ENCODE peak calls at places on chromosomes 3 and 15, in nine cellular contexts. One of them, this sample, is unnamed.

GRCh38 chr15:40032125-40032839 is 6.7 kb downstream of the SRP14 start:
- DNase-seq in ascending aorta: no peak
- DNase-seq in transverse colon: no peak
- DNase-seq in sigmoid colon: no peak
- DNase-seq in upper lobe of right lung: no peak
- DNase-seq in HepG2: no peak
- DNase-seq in endodermal cell: no peak
- DNase-seq in astrocyte: no peak
- DNase-seq in uterus: no peak
- DNase-seq in this sample: no peak

GRCh38 chr15:72034859-72035650 is 82.9 kb downstream of the MYO9A start:
- DNase-seq in astrocyte: no peak
- DNase-seq in sigmoid colon: no peak
- DNase-seq in endodermal cell: no peak
- DNase-seq in upper lobe of right lung: no peak
- DNase-seq in uterus: no peak
- DNase-seq in ascending aorta: no peak
- DNase-seq in HepG2: no peak
- DNase-seq in transverse colon: no peak
- DNase-seq in this sample: no peak

GRCh38 chr3:123069021-123069381 is 2.2 kb downstream of the PDIA5 start:
- DNase-seq in endodermal cell: peak; percentile 54
- DNase-seq in HepG2: peak; percentile 26
- DNase-seq in astrocyte: no peak
- DNase-seq in sigmoid colon: no peak
- DNase-seq in transverse colon: no peak
- DNase-seq in uterus: no peak
- DNase-seq in ascending aorta: no peak
- DNase-seq in upper lobe of right lung: no peak
- DNase-seq in this sample: no peak

GRCh38 chr15:71333839-71334238 is 218.6 kb downstream of the THSD4 start:
- DNase-seq in upper lobe of right lung: no peak
- DNase-seq in uterus: no peak
- DNase-seq in endodermal cell: no peak
- DNase-seq in sigmoid colon: no peak
- DNase-seq in HepG2: no peak
- DNase-seq in astrocyte: peak; percentile 73
- DNase-seq in transverse colon: no peak
- DNase-seq in ascending aorta: no peak
- DNase-seq in this sample: no peak

GRCh38 chr3:53772562-53773329 is 73.5 kb downstream of the CHDH start:
- DNase-seq in endodermal cell: peak; percentile 47
- DNase-seq in upper lobe of right lung: no peak
- DNase-seq in sigmoid colon: no peak
- DNase-seq in transverse colon: no peak
- DNase-seq in HepG2: no peak
- DNase-seq in ascending aorta: no peak
- DNase-seq in uterus: no peak
- DNase-seq in astrocyte: peak; percentile 36
- DNase-seq in this sample: no peak

GRCh38 chr15:79091204-79091867 is 756 bp upstream of the RASGRF1 start:
- DNase-seq in sigmoid colon: no peak
- DNase-seq in upper lobe of right lung: peak; percentile 40
- DNase-seq in HepG2: no peak
- DNase-seq in transverse colon: no peak
- DNase-seq in endodermal cell: peak; percentile 62
- DNase-seq in ascending aorta: peak; percentile 40
- DNase-seq in astrocyte: no peak
- DNase-seq in uterus: no peak
- DNase-seq in this sample: peak; percentile 61

GRCh38 chr3:126149256-126149902 is 31.0 kb downstream of the ALDH1L1 start:
- DNase-seq in astrocyte: no peak
- DNase-seq in sigmoid colon: peak; percentile 53
- DNase-seq in HepG2: no peak
- DNase-seq in ascending aorta: no peak
- DNase-seq in uterus: peak; percentile 9
- DNase-seq in upper lobe of right lung: no peak
- DNase-seq in endodermal cell: peak; percentile 29
- DNase-seq in transverse colon: no peak
- DNase-seq in this sample: no peak

GRCh38 chr3:189210251-189210770 is 38.5 kb downstream of the TPRG1 start:
- DNase-seq in ascending aorta: no peak
- DNase-seq in uterus: no peak
- DNase-seq in endodermal cell: no peak
- DNase-seq in astrocyte: no peak
- DNase-seq in HepG2: no peak
- DNase-seq in upper lobe of right lung: no peak
- DNase-seq in sigmoid colon: no peak
- DNase-seq in transverse colon: no peak
- DNase-seq in this sample: no peak

GRCh38 chr3:144272715-144273114 is 301.1 kb downstream of the DIPK2A start:
- DNase-seq in ascending aorta: no peak
- DNase-seq in uterus: no peak
- DNase-seq in upper lobe of right lung: no peak
- DNase-seq in sigmoid colon: no peak
- DNase-seq in endodermal cell: no peak
- DNase-seq in astrocyte: no peak
- DNase-seq in transverse colon: no peak
- DNase-seq in HepG2: no peak
- DNase-seq in this sample: no peak

GRCh38 chr15:79171320-79172031 is 80.9 kb upstream of the RASGRF1 start:
- DNase-seq in upper lobe of right lung: no peak
- DNase-seq in endodermal cell: peak; percentile 78
- DNase-seq in uterus: no peak
- DNase-seq in transverse colon: no peak
- DNase-seq in sigmoid colon: no peak
- DNase-seq in astrocyte: no peak
- DNase-seq in ascending aorta: peak; percentile 37
- DNase-seq in HepG2: no peak
- DNase-seq in this sample: peak; percentile 84

GRCh38 chr3:128343287-128344045 is 123.2 kb downstream of the DNAJB8 start:
- DNase-seq in endodermal cell: peak; percentile 83
- DNase-seq in HepG2: peak; percentile 90
- DNase-seq in uterus: no peak
- DNase-seq in astrocyte: peak; percentile 51
- DNase-seq in ascending aorta: no peak
- DNase-seq in transverse colon: no peak
- DNase-seq in sigmoid colon: peak; percentile 40
- DNase-seq in upper lobe of right lung: no peak
- DNase-seq in this sample: peak; percentile 83

GRCh38 chr3:113663324-113663750 is 33.1 kb downstream of the USF3 start:
- DNase-seq in upper lobe of right lung: no peak
- DNase-seq in endodermal cell: no peak
- DNase-seq in uterus: no peak
- DNase-seq in astrocyte: no peak
- DNase-seq in HepG2: peak; percentile 94
- DNase-seq in sigmoid colon: no peak
- DNase-seq in ascending aorta: no peak
- DNase-seq in transverse colon: no peak
- DNase-seq in this sample: no peak

GRCh38 chr3:73820431-73820830 is 195.7 kb upstream of the PDZRN3 start:
- DNase-seq in uterus: no peak
- DNase-seq in sigmoid colon: no peak
- DNase-seq in endodermal cell: no peak
- DNase-seq in astrocyte: no peak
- DNase-seq in upper lobe of right lung: no peak
- DNase-seq in HepG2: no peak
- DNase-seq in ascending aorta: no peak
- DNase-seq in transverse colon: no peak
- DNase-seq in this sample: no peak

GRCh38 chr15:58923696-58924300 is 9.7 kb downstream of the SLTM start:
- DNase-seq in upper lobe of right lung: no peak
- DNase-seq in HepG2: no peak
- DNase-seq in astrocyte: no peak
- DNase-seq in transverse colon: no peak
- DNase-seq in uterus: no peak
- DNase-seq in sigmoid colon: no peak
- DNase-seq in endodermal cell: no peak
- DNase-seq in ascending aorta: no peak
- DNase-seq in this sample: no peak

GRCh38 chr3:126758019-126758418 is 54.0 kb downstream of the CHCHD6 start:
- DNase-seq in ascending aorta: no peak
- DNase-seq in endodermal cell: no peak
- DNase-seq in astrocyte: no peak
- DNase-seq in transverse colon: no peak
- DNase-seq in upper lobe of right lung: no peak
- DNase-seq in uterus: no peak
- DNase-seq in HepG2: no peak
- DNase-seq in sigmoid colon: no peak
- DNase-seq in this sample: peak; percentile 33

GRCh38 chr15:83276661-83277060 is 7.8 kb downstream of the BNC1 start:
- DNase-seq in upper lobe of right lung: no peak
- DNase-seq in HepG2: no peak
- DNase-seq in sigmoid colon: no peak
- DNase-seq in astrocyte: peak; percentile 73
- DNase-seq in transverse colon: no peak
- DNase-seq in endodermal cell: no peak
- DNase-seq in uterus: no peak
- DNase-seq in ascending aorta: no peak
- DNase-seq in this sample: no peak

GRCh38 chr3:78986702-78987101 is 781.1 kb downstream of the ROBO1 start:
- DNase-seq in astrocyte: peak; percentile 34
- DNase-seq in ascending aorta: no peak
- DNase-seq in transverse colon: no peak
- DNase-seq in HepG2: no peak
- DNase-seq in upper lobe of right lung: no peak
- DNase-seq in sigmoid colon: no peak
- DNase-seq in endodermal cell: no peak
- DNase-seq in uterus: no peak
- DNase-seq in this sample: no peak

GRCh38 chr15:20348900-20349773 is 192.5 kb downstream of the GOLGA6L6 start:
- DNase-seq in HepG2: no peak
- DNase-seq in ascending aorta: peak; percentile 65
- DNase-seq in astrocyte: no peak
- DNase-seq in upper lobe of right lung: peak; percentile 78
- DNase-seq in endodermal cell: peak; percentile 48
- DNase-seq in sigmoid colon: peak; percentile 66
- DNase-seq in transverse colon: no peak
- DNase-seq in uterus: peak; percentile 11
- DNase-seq in this sample: no peak

GRCh38 chr3:102092617-102093466 is 243.5 kb downstream of the NFKBIZ start:
- DNase-seq in transverse colon: no peak
- DNase-seq in endodermal cell: no peak
- DNase-seq in ascending aorta: no peak
- DNase-seq in sigmoid colon: no peak
- DNase-seq in HepG2: no peak
- DNase-seq in upper lobe of right lung: no peak
- DNase-seq in uterus: no peak
- DNase-seq in astrocyte: peak; percentile 87
- DNase-seq in this sample: no peak

GRCh38 chr3:47527952-47528718 is 14.6 kb upstream of the ELP6 start:
- DNase-seq in sigmoid colon: no peak
- DNase-seq in uterus: no peak
- DNase-seq in upper lobe of right lung: no peak
- DNase-seq in transverse colon: no peak
- DNase-seq in HepG2: no peak
- DNase-seq in ascending aorta: no peak
- DNase-seq in astrocyte: no peak
- DNase-seq in endodermal cell: no peak
- DNase-seq in this sample: no peak

DNA sequence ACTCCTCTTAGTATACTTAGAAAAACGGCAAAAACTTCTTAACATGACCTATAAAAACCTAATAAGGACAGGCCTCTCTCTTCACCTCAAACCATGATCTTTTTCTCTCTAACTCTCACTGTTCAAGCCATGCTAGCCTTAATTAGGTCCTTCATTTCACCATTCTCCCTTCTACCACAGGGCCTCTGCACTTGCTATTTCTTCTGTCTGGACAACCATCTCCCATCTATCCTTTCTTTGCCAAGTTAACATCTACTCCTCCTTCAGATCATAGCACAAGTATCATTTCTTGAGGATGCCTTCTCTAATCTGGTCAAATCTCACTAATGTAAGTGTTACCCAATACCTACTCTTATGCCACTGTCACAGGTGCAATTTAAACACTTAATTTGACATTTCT is 39.1 kb downstream of the TMCC1 start:
- DNase-seq in upper lobe of right lung: no peak
- DNase-seq in HepG2: no peak
- DNase-seq in sigmoid colon: no peak
- DNase-seq in ascending aorta: no peak
- DNase-seq in endodermal cell: no peak
- DNase-seq in uterus: no peak
- DNase-seq in transverse colon: no peak
- DNase-seq in astrocyte: no peak
- DNase-seq in this sample: no peak
- H3K9me3 ChIP-seq in upper lobe of right lung: no peaks in the 10 kb centered on the region
- H3K9me3 ChIP-seq in HepG2: no peaks in the 10 kb centered on the region
- H3K9me3 ChIP-seq in sigmoid colon: no peaks in the 10 kb centered on the region
- H3K9me3 ChIP-seq in ascending aorta: no peaks in the 10 kb centered on the region
- H3K9me3 ChIP-seq in endodermal cell: peaks cover 36% of the 10 kb centered on the region
- H3K9me3 ChIP-seq in uterus: no peaks in the 10 kb centered on the region
- H3K9me3 ChIP-seq in transverse colon: no peaks in the 10 kb centered on the region
- H3K9me3 ChIP-seq in astrocyte: no peaks in the 10 kb centered on the region
- H3K9me3 ChIP-seq in this sample: no peaks in the 10 kb centered on the region

GRCh38 chr15:99574502-99574901 is 8.7 kb downstream of the MEF2A start:
- DNase-seq in transverse colon: no peak
- DNase-seq in HepG2: no peak
- DNase-seq in sigmoid colon: no peak
- DNase-seq in endodermal cell: no peak
- DNase-seq in uterus: no peak
- DNase-seq in ascending aorta: no peak
- DNase-seq in astrocyte: no peak
- DNase-seq in upper lobe of right lung: no peak
- DNase-seq in this sample: no peak
- H3K4me1 ChIP-seq in transverse colon: peaks cover 15% of the 10 kb centered on the region
- H3K4me1 ChIP-seq in HepG2: peaks cover 17% of the 10 kb centered on the region
- H3K4me1 ChIP-seq in sigmoid colon: peaks cover 57% of the 10 kb centered on the region
- H3K4me1 ChIP-seq in endodermal cell: no peaks in the 10 kb centered on the region
- H3K4me1 ChIP-seq in uterus: no peaks in the 10 kb centered on the region
- H3K4me1 ChIP-seq in ascending aorta: peaks cover 26% of the 10 kb centered on the region
- H3K4me1 ChIP-seq in astrocyte: no peaks in the 10 kb centered on the region
- H3K4me1 ChIP-seq in upper lobe of right lung: peaks cover 11% of the 10 kb centered on the region
- H3K4me1 ChIP-seq in this sample: no peaks in the 10 kb centered on the region

GRCh38 chr15:48855501-48856440 is 22.2 kb upstream of the EID1 start:
- DNase-seq in uterus: peak; percentile 24
- DNase-seq in ascending aorta: no peak
- DNase-seq in transverse colon: peak; percentile 40
- DNase-seq in upper lobe of right lung: no peak
- DNase-seq in astrocyte: peak; percentile 80
- DNase-seq in sigmoid colon: no peak
- DNase-seq in endodermal cell: peak; percentile 63
- DNase-seq in HepG2: peak; percentile 33
- DNase-seq in this sample: peak; percentile 32
- TF ChIP-seq CTCF in uterus: peak; percentile 44
- TF ChIP-seq CTCF in ascending aorta: no peak
- TF ChIP-seq CTCF in transverse colon: peak; percentile 60
- TF ChIP-seq CTCF in upper lobe of right lung: peak; percentile 43
- TF ChIP-seq CTCF in astrocyte: peak; percentile 54
- TF ChIP-seq CTCF in sigmoid colon: peak; percentile 39
- TF ChIP-seq CTCF in endodermal cell: peak; percentile 73
- TF ChIP-seq CTCF in HepG2: peak; percentile 68
- TF ChIP-seq CTCF in this sample: peak; percentile 80

DNA sequence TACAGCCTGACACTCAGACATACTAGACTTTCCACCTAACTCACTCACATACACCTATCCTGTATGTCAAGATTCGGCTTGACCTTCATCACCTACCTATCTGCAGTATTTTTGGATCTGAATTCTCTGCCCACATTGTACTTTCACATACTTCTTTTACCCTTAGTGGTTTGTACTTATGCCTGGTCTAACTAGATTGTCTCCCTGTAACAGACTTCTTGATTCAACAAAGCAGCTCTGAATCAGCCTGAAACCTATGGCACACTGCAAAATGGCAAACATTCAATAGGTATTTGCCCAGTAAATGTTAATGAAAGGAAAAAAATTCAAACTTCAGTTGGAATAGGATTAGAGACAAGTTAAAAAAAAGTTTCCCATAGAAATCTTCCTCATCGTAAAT is 106.5 kb downstream of the UBE3A start:
- DNase-seq in upper lobe of right lung: no peak
- DNase-seq in sigmoid colon: no peak
- DNase-seq in astrocyte: no peak
- DNase-seq in ascending aorta: no peak
- DNase-seq in transverse colon: no peak
- DNase-seq in endodermal cell: no peak
- DNase-seq in uterus: no peak
- DNase-seq in HepG2: no peak
- DNase-seq in this sample: no peak
- H3K9me3 ChIP-seq in upper lobe of right lung: no peaks in the 10 kb centered on the region
- H3K9me3 ChIP-seq in sigmoid colon: peaks cover 4% of the 10 kb centered on the region
- H3K9me3 ChIP-seq in astrocyte: no peaks in the 10 kb centered on the region
- H3K9me3 ChIP-seq in ascending aorta: no peaks in the 10 kb centered on the region
- H3K9me3 ChIP-seq in transverse colon: no peaks in the 10 kb centered on the region
- H3K9me3 ChIP-seq in endodermal cell: peaks cover 7% of the 10 kb centered on the region
- H3K9me3 ChIP-seq in uterus: no peaks in the 10 kb centered on the region
- H3K9me3 ChIP-seq in HepG2: peaks cover 12% of the 10 kb centered on the region
- H3K9me3 ChIP-seq in this sample: no peaks in the 10 kb centered on the region

This sample was measured in BE2C.